ENCODE peak calls at places on chromosomes 1 and 21, in seven cellular contexts. J is GM23248, X is mammary epithelial cell, K is fibroblast of lung, N is Panc1, P is neural progenitor cell, A is uterus. C is an unnamed sample. For H3K4me1, the result is how much of the 10 kb centered on the place peaks cover.

GRCh38 chr1:94884101-94884875 is 42.6 kb downstream of the CNN3 start:
- DNase-seq in J (peak), P (peak), N (no peak), X (peak), K (peak), A (peak), C (no peak)

GRCh38 chr1:19452221-19452663 is 33.1 kb downstream of the CAPZB start:
- DNase-seq in N (no peak), A (no peak), K (peak), J (peak), X (no peak), P (no peak), C (peak)

GRCh38 chr1:29120367-29120766 is 3.3 kb downstream of the TMEM200B start:
- DNase-seq in N (no peak), A (no peak), J (no peak), K (no peak), P (no peak), X (no peak), C (no peak)

GRCh38 chr1:53134961-53135734 is 7.3 kb downstream of the SLC1A7 start:
- DNase-seq in P (no peak), N (no peak), K (peak), A (peak), J (peak), X (no peak), C (no peak)

GRCh38 chr1:185073725-185074124 is 28.4 kb downstream of the RNF2 start:
- DNase-seq in J (peak), A (no peak), K (peak), N (no peak), X (no peak), P (no peak), C (no peak)

GRCh38 chr1:24830680-24831272 is 85.5 kb downstream of the CLIC4 start:
- DNase-seq in P (peak), N (peak), A (no peak), X (peak), K (peak), J (peak), C (no peak)

GRCh38 chr1:184614667-184615066 is 140.0 kb downstream of the EDEM3 start:
- DNase-seq in P (no peak), N (no peak), X (no peak), J (no peak), K (no peak), A (no peak), C (no peak)

GRCh38 chr21:41729701-41730368 is 37.0 kb downstream of the RIPK4 start:
- DNase-seq in X (no peak), A (no peak), N (no peak), P (no peak), J (no peak), K (no peak), C (no peak)

GRCh38 chr1:235708390-235708962 is 58.9 kb upstream of the GNG4 start:
- DNase-seq in X (peak), A (no peak), K (peak), N (peak), J (peak), P (no peak), C (no peak)

GRCh38 chr1:66760506-66760905 is 8.2 kb downstream of the DYNLT5 start:
- DNase-seq in N (no peak), X (no peak), A (no peak), K (no peak), J (no peak), P (no peak), C (no peak)
- H3K27ac ChIP-seq in N (no peak), X (no peak), A (no peak), K (no peak), J (no peak), P (no peak), C (no peak)

GRCh38 chr1:47439151-47440051 is 1.6 kb downstream of the FOXD2 start:
- DNase-seq in P (peak), J (no peak), N (no peak), A (no peak), X (no peak), K (no peak), C (no peak)
- H3K4me3 ChIP-seq in P (no peak), J (no peak), N (no peak), A (no peak), X (no peak), K (no peak), C (peak)

DNA sequence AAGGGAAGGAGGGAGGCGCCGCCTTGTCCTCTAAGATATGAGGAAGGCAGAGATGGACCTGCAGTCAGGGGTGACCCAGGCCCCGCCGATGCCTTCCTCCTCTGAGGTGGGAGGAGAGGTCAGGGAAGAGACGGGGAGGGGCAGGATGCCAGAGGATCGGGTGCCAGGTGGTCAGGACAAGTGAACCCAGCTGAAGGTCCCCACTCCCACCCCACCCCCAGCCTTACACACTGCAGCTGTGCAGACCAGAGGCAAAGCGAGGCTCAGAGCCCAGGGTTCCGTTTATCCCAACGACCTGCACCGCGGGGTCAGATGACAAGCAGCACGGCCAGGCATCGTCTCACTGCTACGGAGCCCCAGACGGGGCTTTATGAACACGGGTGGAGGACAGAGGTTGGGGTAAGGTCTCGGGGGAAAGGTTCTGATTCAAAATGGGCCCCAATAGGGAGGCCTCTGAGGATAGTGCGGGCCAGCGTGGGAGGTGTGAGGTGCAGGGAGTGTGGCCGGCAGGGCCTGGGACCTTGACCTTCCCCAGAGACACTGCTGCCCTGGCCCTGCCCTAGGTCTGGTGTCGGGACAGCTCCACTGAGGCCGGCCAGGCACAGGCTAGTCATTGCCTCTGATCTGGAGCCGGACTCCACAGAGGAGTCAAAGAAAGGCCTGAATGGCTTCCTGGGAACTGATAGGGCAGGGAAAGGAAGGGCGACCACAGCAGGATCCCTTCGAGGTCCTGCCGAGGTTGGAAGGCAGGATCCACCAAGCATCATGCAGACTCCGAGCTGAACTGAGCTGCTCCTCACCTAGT is 112.4 kb downstream of the WDR4 start:
- DNase-seq in X (no peak), A (no peak), P (no peak), J (no peak), K (no peak), N (no peak), C (no peak)
- H3K4me1 ChIP-seq in X (under half), A (under half), P (under half), J (under half), K (under half), N (under half), C (under half)

GRCh38 chr1:209790286-209791193 is 6.2 kb upstream of the C1orf74 start:
- DNase-seq in A (no peak), N (no peak), J (peak), K (peak), X (no peak), P (no peak), C (no peak)
- H3K27ac ChIP-seq in A (no peak), N (no peak), J (no peak), K (no peak), X (no peak), P (no peak), C (no peak)

GRCh38 chr1:219660666-219661463 is 48.0 kb upstream of the ZC3H11B start:
- DNase-seq in N (peak), K (peak), X (peak), A (peak), P (peak), J (peak), C (peak)
- H3K4me3 ChIP-seq in N (peak), K (no peak), X (no peak), A (no peak), P (peak), J (peak), C (peak)

GRCh38 chr1:243267346-243268283 is 11.8 kb downstream of the SDCCAG8 start:
- DNase-seq in J (no peak), N (no peak), A (no peak), P (peak), X (no peak), K (no peak), C (no peak)
- H3K4me1 ChIP-seq in J (half or more), N (under half), A (under half), P (under half), X (under half), K (under half), C (under half)